ENCODE peak calls at places on chromosome 20, in five cellular contexts. One of them, this sample, is unnamed.

GRCh38 chr20:25553819-25554296 is 31.5 kb downstream of the NINL start:
- DNase-seq in foreskin fibroblast: peak; percentile 91
- DNase-seq in adrenal gland: peak; percentile 49
- DNase-seq in A549: no peak
- DNase-seq in brain microvascular endothelial cell: peak; percentile 43
- DNase-seq in this sample: peak; percentile 71

GRCh38 chr20:54221996-54222890 is 14.4 kb downstream of the PFDN4 start:
- DNase-seq in adrenal gland: no peak
- DNase-seq in brain microvascular endothelial cell: no peak
- DNase-seq in foreskin fibroblast: peak; percentile 17
- DNase-seq in A549: no peak
- DNase-seq in this sample: no peak

GRCh38 chr20:879626-880025 is 36.5 kb downstream of the ANGPT4 start:
- DNase-seq in A549: no peak
- DNase-seq in adrenal gland: no peak
- DNase-seq in foreskin fibroblast: no peak
- DNase-seq in brain microvascular endothelial cell: no peak
- DNase-seq in this sample: no peak

GRCh38 chr20:10576411-10576810 is 97.4 kb downstream of the JAG1 start:
- DNase-seq in foreskin fibroblast: peak; percentile 59
- DNase-seq in A549: no peak
- DNase-seq in brain microvascular endothelial cell: no peak
- DNase-seq in adrenal gland: no peak
- DNase-seq in this sample: no peak

GRCh38 chr20:4814696-4815252 is 93.1 kb downstream of the PRND start:
- DNase-seq in foreskin fibroblast: no peak
- DNase-seq in adrenal gland: no peak
- DNase-seq in brain microvascular endothelial cell: no peak
- DNase-seq in A549: no peak
- DNase-seq in this sample: no peak

GRCh38 chr20:5715068-5715841 is 34.9 kb upstream of the SHLD1 start:
- DNase-seq in brain microvascular endothelial cell: no peak
- DNase-seq in foreskin fibroblast: no peak
- DNase-seq in A549: no peak
- DNase-seq in adrenal gland: no peak
- DNase-seq in this sample: no peak

GRCh38 chr20:56426926-56427325 is 14.9 kb downstream of the CASS4 start:
- DNase-seq in A549: no peak
- DNase-seq in brain microvascular endothelial cell: no peak
- DNase-seq in adrenal gland: no peak
- DNase-seq in foreskin fibroblast: no peak
- DNase-seq in this sample: no peak

GRCh38 chr20:47886454-47887041 is 101.3 kb upstream of the SULF2 start:
- DNase-seq in adrenal gland: no peak
- DNase-seq in A549: no peak
- DNase-seq in brain microvascular endothelial cell: no peak
- DNase-seq in foreskin fibroblast: no peak
- DNase-seq in this sample: no peak

GRCh38 chr20:39299783-39300182 is 337.6 kb downstream of the DHX35 start:
- DNase-seq in A549: no peak
- DNase-seq in foreskin fibroblast: no peak
- DNase-seq in brain microvascular endothelial cell: no peak
- DNase-seq in adrenal gland: no peak
- DNase-seq in this sample: no peak

GRCh38 chr20:5945963-5946362 is 4.4 kb downstream of the TRMT6 start:
- DNase-seq in A549: no peak
- DNase-seq in brain microvascular endothelial cell: peak; percentile 57
- DNase-seq in foreskin fibroblast: peak; percentile 90
- DNase-seq in adrenal gland: no peak
- DNase-seq in this sample: no peak

GRCh38 chr20:40323411-40323810 is 365.6 kb downstream of the MAFB start:
- DNase-seq in foreskin fibroblast: no peak
- DNase-seq in A549: no peak
- DNase-seq in brain microvascular endothelial cell: no peak
- DNase-seq in adrenal gland: no peak
- DNase-seq in this sample: no peak

GRCh38 chr20:59175861-59176260 is 12.2 kb downstream of the ZNF831 start:
- DNase-seq in A549: no peak
- DNase-seq in foreskin fibroblast: no peak
- DNase-seq in adrenal gland: no peak
- DNase-seq in brain microvascular endothelial cell: no peak
- DNase-seq in this sample: no peak

GRCh38 chr20:19973920-19974620 is 43.1 kb upstream of the NAA20 start:
- DNase-seq in foreskin fibroblast: peak; percentile 88
- DNase-seq in brain microvascular endothelial cell: no peak
- DNase-seq in A549: no peak
- DNase-seq in adrenal gland: peak; percentile 81
- DNase-seq in this sample: no peak

GRCh38 chr20:58991720-58992119 is 10.7 kb downstream of the NELFCD start:
- DNase-seq in adrenal gland: no peak
- DNase-seq in A549: no peak
- DNase-seq in foreskin fibroblast: no peak
- DNase-seq in brain microvascular endothelial cell: no peak
- DNase-seq in this sample: no peak

GRCh38 chr20:53711333-53712211 is 117.9 kb upstream of the ZNF217 start:
- DNase-seq in foreskin fibroblast: no peak
- DNase-seq in adrenal gland: no peak
- DNase-seq in brain microvascular endothelial cell: no peak
- DNase-seq in A549: no peak
- DNase-seq in this sample: no peak

GRCh38 chr20:2692886-2693285 is 306 bp downstream of the EBF4 start:
- DNase-seq in brain microvascular endothelial cell: no peak
- DNase-seq in foreskin fibroblast: no peak
- DNase-seq in A549: peak; percentile 33
- DNase-seq in adrenal gland: no peak
- DNase-seq in this sample: peak; percentile 34

GRCh38 chr20:56343861-56344381 is 14.9 kb upstream of the FAM210B start:
- DNase-seq in foreskin fibroblast: peak; percentile 76
- DNase-seq in A549: peak; percentile 55
- DNase-seq in brain microvascular endothelial cell: peak; percentile 11
- DNase-seq in adrenal gland: peak; percentile 68
- DNase-seq in this sample: peak; percentile 68

GRCh38 chr20:24153101-24154040 is 164.8 kb upstream of the GGTLC1 start:
- DNase-seq in brain microvascular endothelial cell: no peak
- DNase-seq in foreskin fibroblast: no peak
- DNase-seq in adrenal gland: no peak
- DNase-seq in A549: no peak
- DNase-seq in this sample: no peak

GRCh38 chr20:40860487-40860902 is 168.1 kb upstream of the TOP1 start:
- DNase-seq in A549: no peak
- DNase-seq in adrenal gland: peak; percentile 28
- DNase-seq in brain microvascular endothelial cell: peak; percentile 71
- DNase-seq in foreskin fibroblast: peak; percentile 87
- DNase-seq in this sample: no peak

GRCh38 chr20:434221-434620 is 26.1 kb downstream of the RBCK1 start:
- DNase-seq in A549: no peak
- DNase-seq in adrenal gland: no peak
- DNase-seq in foreskin fibroblast: no peak
- DNase-seq in brain microvascular endothelial cell: no peak
- DNase-seq in this sample: no peak

GRCh38 chr20:37318046-37318445 is 27.9 kb upstream of the SRC start:
- DNase-seq in foreskin fibroblast: no peak
- DNase-seq in adrenal gland: no peak
- DNase-seq in brain microvascular endothelial cell: no peak
- DNase-seq in A549: no peak
- DNase-seq in this sample: no peak
- TF ChIP-seq CTCF in foreskin fibroblast: no peak
- TF ChIP-seq CTCF in adrenal gland: no peak
- TF ChIP-seq CTCF in brain microvascular endothelial cell: no peak
- TF ChIP-seq CTCF in A549: no peak
- TF ChIP-seq CTCF in this sample: no peak

GRCh38 chr20:60478533-60478932 is 520.3 kb downstream of the CDH26 start:
- DNase-seq in adrenal gland: no peak
- DNase-seq in brain microvascular endothelial cell: no peak
- DNase-seq in foreskin fibroblast: no peak
- DNase-seq in A549: no peak
- DNase-seq in this sample: no peak

GRCh38 chr20:60474385-60474910 is 516.2 kb downstream of the CDH26 start:
- DNase-seq in foreskin fibroblast: no peak
- DNase-seq in brain microvascular endothelial cell: no peak
- DNase-seq in A549: no peak
- DNase-seq in adrenal gland: no peak
- DNase-seq in this sample: no peak

GRCh38 chr20:60481742-60482133 is 523.5 kb downstream of the CDH26 start:
- DNase-seq in A549: no peak
- DNase-seq in foreskin fibroblast: no peak
- DNase-seq in brain microvascular endothelial cell: no peak
- DNase-seq in adrenal gland: no peak
- DNase-seq in this sample: no peak

GRCh38 chr20:60481051-60481741 is 523.0 kb downstream of the CDH26 start:
- DNase-seq in foreskin fibroblast: peak; percentile 12
- DNase-seq in brain microvascular endothelial cell: no peak
- DNase-seq in adrenal gland: peak; percentile 45
- DNase-seq in A549: no peak
- DNase-seq in this sample: no peak

DNA sequence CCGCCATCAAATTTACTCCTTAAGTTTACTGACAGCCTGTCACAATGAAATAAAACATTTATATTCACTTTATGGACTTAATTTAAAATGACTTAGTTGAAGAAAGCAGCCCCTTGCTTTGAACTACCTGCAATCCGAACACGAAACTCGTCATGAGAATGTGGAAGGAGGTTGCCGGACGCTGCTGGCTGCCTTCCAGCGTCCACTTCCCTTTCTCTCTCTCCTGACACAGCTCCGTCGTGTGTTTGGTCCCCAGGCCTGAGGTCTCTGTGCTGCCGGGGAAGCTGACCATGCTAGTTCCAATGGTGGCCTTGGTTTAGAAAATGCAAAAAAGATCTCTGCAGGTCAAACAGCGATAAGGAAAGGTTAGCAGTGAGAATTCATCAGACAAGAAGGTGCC is 519.7 kb downstream of the CDH26 start:
- DNase-seq in adrenal gland: peak; percentile 33
- DNase-seq in A549: no peak
- DNase-seq in brain microvascular endothelial cell: no peak
- DNase-seq in foreskin fibroblast: no peak
- DNase-seq in this sample: no peak
- H3K4me3 ChIP-seq in adrenal gland: no peak overlapping the region
- H3K4me3 ChIP-seq in A549: no peak overlapping the region
- H3K4me3 ChIP-seq in brain microvascular endothelial cell: no peak overlapping the region
- H3K4me3 ChIP-seq in foreskin fibroblast: no peak overlapping the region
- H3K4me3 ChIP-seq in this sample: no peak overlapping the region

GRCh38 chr20:12358655-12359009 is 440.9 kb downstream of the BTBD3 start:
- DNase-seq in adrenal gland: no peak
- DNase-seq in foreskin fibroblast: no peak
- DNase-seq in A549: no peak
- DNase-seq in brain microvascular endothelial cell: no peak
- DNase-seq in this sample: no peak

GRCh38 chr20:12354725-12355124 is 437.0 kb downstream of the BTBD3 start:
- DNase-seq in adrenal gland: no peak
- DNase-seq in foreskin fibroblast: no peak
- DNase-seq in brain microvascular endothelial cell: no peak
- DNase-seq in A549: no peak
- DNase-seq in this sample: no peak

GRCh38 chr20:12355185-12355584 is 437.5 kb downstream of the BTBD3 start:
- DNase-seq in brain microvascular endothelial cell: no peak
- DNase-seq in A549: no peak
- DNase-seq in foreskin fibroblast: no peak
- DNase-seq in adrenal gland: no peak
- DNase-seq in this sample: no peak

DNA sequence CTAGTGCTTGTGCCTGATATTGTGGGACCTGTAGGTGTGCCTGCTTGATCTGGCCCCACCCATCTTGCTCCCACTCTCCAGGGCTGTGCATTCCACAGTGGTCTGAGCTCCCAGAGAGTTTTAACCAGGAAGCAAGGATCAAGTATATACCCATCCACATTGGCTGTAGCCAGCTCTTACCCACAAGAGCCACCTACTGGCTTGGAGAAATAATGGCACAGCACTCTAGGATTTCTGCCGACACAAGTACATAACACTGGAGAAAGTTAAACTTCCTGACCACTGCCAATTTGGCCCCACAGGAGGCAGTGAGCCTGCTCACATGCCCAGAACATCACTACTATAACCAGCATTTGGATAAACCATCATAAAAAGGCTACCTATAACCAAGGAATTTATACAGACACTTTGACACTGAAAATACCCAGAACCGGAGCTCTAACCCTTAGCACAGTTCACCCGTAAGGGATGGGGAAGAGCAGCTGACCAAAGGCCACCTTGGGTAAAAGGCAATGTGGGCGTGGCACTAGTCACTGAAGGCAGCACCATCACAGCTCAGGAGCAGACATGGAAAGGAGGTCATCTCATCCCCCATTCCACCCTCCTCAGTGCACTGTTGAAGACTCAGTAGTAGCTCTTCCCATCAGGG is 440.4 kb downstream of the BTBD3 start:
- DNase-seq in A549: no peak
- DNase-seq in adrenal gland: no peak
- DNase-seq in foreskin fibroblast: no peak
- DNase-seq in brain microvascular endothelial cell: no peak
- DNase-seq in this sample: peak; percentile 19
- TF ChIP-seq CTCF in A549: no peak
- TF ChIP-seq CTCF in adrenal gland: no peak
- TF ChIP-seq CTCF in foreskin fibroblast: no peak
- TF ChIP-seq CTCF in brain microvascular endothelial cell: peak; percentile 20
- TF ChIP-seq CTCF in this sample: peak; percentile 58

DNA sequence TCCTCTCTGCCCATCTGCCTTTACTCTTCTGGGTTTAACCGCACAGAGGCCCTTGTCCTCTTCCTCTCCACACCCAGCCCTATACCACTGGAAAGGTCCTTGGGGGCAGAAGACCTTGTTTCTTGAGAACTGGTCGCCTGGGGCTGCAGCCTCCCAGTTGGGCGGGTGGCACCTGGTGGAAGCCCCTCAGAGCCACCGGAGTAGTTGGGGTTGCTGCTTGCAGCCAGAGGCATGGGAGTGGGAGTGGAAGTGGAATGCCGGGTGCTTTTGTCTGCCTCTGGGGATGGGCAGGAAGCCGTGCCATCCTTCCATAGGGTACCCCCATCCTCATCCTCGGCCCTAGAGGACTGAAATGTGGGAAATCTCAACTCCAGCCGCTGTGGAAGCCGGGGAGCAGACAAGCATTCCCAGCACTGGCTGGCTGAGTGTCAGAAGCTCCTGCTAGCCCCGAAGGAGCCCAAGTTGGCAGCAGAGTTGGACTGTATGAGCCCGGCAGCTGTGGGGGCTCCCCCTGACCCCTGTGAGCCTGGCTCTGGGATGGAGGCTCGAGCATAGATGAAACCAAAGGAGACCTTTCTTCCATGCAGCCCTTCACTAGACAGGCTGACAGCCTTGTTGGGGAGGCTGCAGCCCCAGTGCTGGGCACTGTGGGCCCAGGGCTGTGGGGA is 1.2 kb downstream of the VSTM2L start:
- DNase-seq in brain microvascular endothelial cell: no peak
- DNase-seq in adrenal gland: no peak
- DNase-seq in A549: no peak
- DNase-seq in foreskin fibroblast: no peak
- DNase-seq in this sample: no peak
- H3K4me3 ChIP-seq in brain microvascular endothelial cell: no peak overlapping the region
- H3K4me3 ChIP-seq in adrenal gland: no peak overlapping the region
- H3K4me3 ChIP-seq in A549: no peak overlapping the region
- H3K4me3 ChIP-seq in foreskin fibroblast: no peak overlapping the region
- H3K4me3 ChIP-seq in this sample: no peak overlapping the region

This sample was measured in BE2C.